ENCODE peak calls at places on chromosomes 12 and 14, in five cellular contexts. H is LoVo; J is mammary epithelial cell; E is stimulated activated CD4-positive, alpha-beta T cell treated with anti-CD3 and anti-CD28 coated beads, TNF-alpha, amount 100 ng/mL, for 4 hours; P is cardiac fibroblast. B is an unnamed sample.
A peak's percentile ranks its signal among the peaks of the same experiment; 100 is the strongest.

GRCh38 chr14:61812347-61813100 is 50.3 kb downstream of the SNAPC1 start:
- DNase-seq in H (no peak), J (peak; percentile 3), E (no peak), P (peak; percentile 9), B (no peak)

GRCh38 chr12:25126086-25126485 is 68.9 kb downstream of the DNAI7 start:
- DNase-seq in H (no peak), J (no peak), E (no peak), P (no peak), B (no peak)

GRCh38 chr12:104951759-104952509 is 6.2 kb downstream of the SLC41A2 start:
- DNase-seq in H (peak; percentile 34), J (no peak), E (no peak), P (no peak), B (no peak)

GRCh38 chr12:68733661-68734071 is 12.3 kb upstream of the SLC35E3 start:
- DNase-seq in H (no peak), J (peak; percentile 4), E (no peak), P (peak; percentile 44), B (no peak)

GRCh38 chr14:104877066-104877805 is 12.2 kb downstream of the CEP170B start:
- DNase-seq in H (no peak), J (no peak), E (no peak), P (no peak), B (no peak)

GRCh38 chr12:116708826-116709756 is 28.8 kb downstream of the SPRING1 start:
- DNase-seq in H (peak; percentile 73), J (peak; percentile 46), E (peak; percentile 15), P (peak; percentile 64), B (peak; percentile 45)

GRCh38 chr12:68012712-68013111 is 23.5 kb downstream of the IFNG-AS1 start:
- DNase-seq in H (no peak), J (no peak), E (no peak), P (no peak), B (no peak)

GRCh38 chr14:100866666-100867630 is 36.6 kb downstream of the RTL1 start:
- DNase-seq in H (no peak), J (no peak), E (no peak), P (no peak), B (no peak)

GRCh38 chr12:90058721-90059120 is 350.1 kb upstream of the ATP2B1 start:
- DNase-seq in H (no peak), J (peak; percentile 71), E (no peak), P (peak; percentile 86), B (no peak)

GRCh38 chr14:63759454-63759853 is 31.6 kb upstream of the SGPP1 start:
- DNase-seq in H (no peak), J (no peak), E (no peak), P (peak; percentile 29), B (no peak)

GRCh38 chr12:85872497-85873091 is 1.5 kb upstream of the NTS start:
- DNase-seq in H (peak; percentile 82), J (peak; percentile 45), E (no peak), P (peak; percentile 77), B (no peak)

GRCh38 chr14:53628747-53629146 is 327.9 kb downstream of the BMP4 start:
- DNase-seq in H (no peak), J (no peak), E (no peak), P (no peak), B (no peak)

GRCh38 chr12:58463050-58463449 is 457.3 kb downstream of the LRIG3 start:
- DNase-seq in H (no peak), J (peak; percentile 45), E (no peak), P (no peak), B (no peak)

GRCh38 chr14:49966304-49966809 is 73.5 kb downstream of the ARF6 start:
- DNase-seq in H (peak; percentile 86), J (no peak), E (no peak), P (peak; percentile 53), B (peak; percentile 64)

GRCh38 chr12:76586764-76587395 is 27.3 kb upstream of the OSBPL8 start:
- DNase-seq in H (peak; percentile 31), J (peak; percentile 43), E (no peak), P (peak; percentile 74), B (peak; percentile 25)

GRCh38 chr12:56931474-56931978 is 2.7 kb downstream of the SDR9C7 start:
- DNase-seq in H (no peak), J (peak; percentile 57), E (no peak), P (peak; percentile 91), B (peak; percentile 26)

GRCh38 chr14:80764496-80764895 is 177.0 kb downstream of the CEP128 start:
- DNase-seq in H (no peak), J (no peak), E (no peak), P (no peak), B (no peak)

GRCh38 chr12:18373176-18373575 is 111.9 kb downstream of the PIK3C2G start:
- DNase-seq in H (no peak), J (no peak), E (no peak), P (no peak), B (no peak)

GRCh38 chr12:52782502-52782901 is 5.4 kb upstream of the KRT76 start:
- DNase-seq in H (no peak), J (no peak), E (no peak), P (no peak), B (no peak)

GRCh38 chr12:128783129-128783574 is 40.6 kb downstream of the SLC15A4 start:
- DNase-seq in H (no peak), J (no peak), E (no peak), P (peak; percentile 14), B (no peak)

GRCh38 chr12:110247340-110248095 is 33.5 kb upstream of the ATP2A2 start:
- DNase-seq in H (peak; percentile 90), J (peak; percentile 97), E (no peak), P (no peak), B (peak; percentile 85)

GRCh38 chr12:79414252-79414651 is 276.5 kb downstream of the PAWR start:
- DNase-seq in H (peak; percentile 69), J (no peak), E (no peak), P (no peak), B (peak; percentile 20)

GRCh38 chr12:11706509-11707331 is 57.2 kb downstream of the ETV6 start:
- DNase-seq in H (no peak), J (no peak), E (no peak), P (no peak), B (no peak)

GRCh38 chr12:114636723-114637480 is 47.1 kb downstream of the TBX3 start:
- DNase-seq in H (peak; percentile 42), J (peak; percentile 56), E (no peak), P (peak; percentile 25), B (no peak)

GRCh38 chr12:122421815-122422737 is at the start of gene CLIP1:
- DNase-seq in H (peak; percentile 85), J (peak; percentile 68), E (peak; percentile 26), P (peak; percentile 82), B (peak; percentile 33)

GRCh38 chr12:59699408-59700144 is 103.7 kb downstream of the SLC16A7 start:
- DNase-seq in H (no peak), J (peak; percentile 65), E (no peak), P (peak; percentile 82), B (no peak)

GRCh38 chr14:45227566-45227965 is 25.4 kb downstream of the MIS18BP1 start:
- DNase-seq in H (no peak), J (no peak), E (no peak), P (no peak), B (no peak)

GRCh38 chr14:37369446-37369845 is 171.7 kb downstream of the MIPOL1 start:
- DNase-seq in H (no peak), J (no peak), E (no peak), P (no peak), B (no peak)